ENCODE peak calls at places on chromosome 14, in six cellular contexts. One of them, this sample, is unnamed.

GRCh38 chr14:67798731-67799130 is 17.7 kb downstream of the ZFYVE26 start:
- DNase-seq in endothelial cell: no peak
- DNase-seq in Calu3: no peak
- DNase-seq in WTC11: no peak
- DNase-seq in A549: no peak
- DNase-seq in endothelial cell of umbilical vein: no peak
- DNase-seq in this sample: no peak

GRCh38 chr14:59267046-59267445 is 78.6 kb downstream of the DAAM1 start:
- DNase-seq in Calu3: no peak
- DNase-seq in A549: no peak
- DNase-seq in WTC11: no peak
- DNase-seq in endothelial cell of umbilical vein: no peak
- DNase-seq in endothelial cell: no peak
- DNase-seq in this sample: no peak

GRCh38 chr14:72825486-72825885 is 68.4 kb downstream of the DPF3 start:
- DNase-seq in endothelial cell: no peak
- DNase-seq in A549: no peak
- DNase-seq in WTC11: no peak
- DNase-seq in Calu3: no peak
- DNase-seq in endothelial cell of umbilical vein: no peak
- DNase-seq in this sample: no peak

GRCh38 chr14:49461529-49462401 is 124.4 kb downstream of the RPS29 start:
- DNase-seq in Calu3: peak
- DNase-seq in WTC11: peak
- DNase-seq in A549: peak
- DNase-seq in endothelial cell: peak
- DNase-seq in endothelial cell of umbilical vein: peak
- DNase-seq in this sample: peak

GRCh38 chr14:52356025-52356424 is 41.9 kb downstream of the PTGER2 start:
- DNase-seq in endothelial cell of umbilical vein: no peak
- DNase-seq in WTC11: no peak
- DNase-seq in Calu3: no peak
- DNase-seq in A549: peak
- DNase-seq in endothelial cell: no peak
- DNase-seq in this sample: no peak

GRCh38 chr14:90632868-90633267 is 183.4 kb downstream of the TTC7B start:
- DNase-seq in WTC11: no peak
- DNase-seq in endothelial cell: no peak
- DNase-seq in Calu3: no peak
- DNase-seq in A549: no peak
- DNase-seq in endothelial cell of umbilical vein: no peak
- DNase-seq in this sample: no peak

GRCh38 chr14:90419200-90419599 is 22.4 kb downstream of the CALM1 start:
- DNase-seq in A549: peak
- DNase-seq in Calu3: peak
- DNase-seq in endothelial cell of umbilical vein: peak
- DNase-seq in WTC11: no peak
- DNase-seq in endothelial cell: peak
- DNase-seq in this sample: peak

GRCh38 chr14:87133073-87133815 is 859.7 kb downstream of the GALC start:
- DNase-seq in endothelial cell of umbilical vein: no peak
- DNase-seq in WTC11: no peak
- DNase-seq in endothelial cell: no peak
- DNase-seq in A549: no peak
- DNase-seq in Calu3: no peak
- DNase-seq in this sample: no peak

GRCh38 chr14:37024166-37024565 is 148.2 kb downstream of the SLC25A21 start:
- DNase-seq in endothelial cell: no peak
- DNase-seq in WTC11: no peak
- DNase-seq in A549: peak
- DNase-seq in Calu3: no peak
- DNase-seq in endothelial cell of umbilical vein: no peak
- DNase-seq in this sample: no peak

GRCh38 chr14:26218858-26219257 is 379.0 kb downstream of the NOVA1 start:
- DNase-seq in endothelial cell of umbilical vein: no peak
- DNase-seq in WTC11: no peak
- DNase-seq in Calu3: no peak
- DNase-seq in endothelial cell: no peak
- DNase-seq in A549: no peak
- DNase-seq in this sample: no peak

GRCh38 chr14:79136437-79137430 is 966.6 kb downstream of the NRXN3 start:
- DNase-seq in endothelial cell: no peak
- DNase-seq in endothelial cell of umbilical vein: no peak
- DNase-seq in A549: no peak
- DNase-seq in WTC11: no peak
- DNase-seq in Calu3: no peak
- DNase-seq in this sample: no peak

GRCh38 chr14:89337912-89338311 is 79.1 kb downstream of the FOXN3 start:
- DNase-seq in Calu3: no peak
- DNase-seq in endothelial cell of umbilical vein: no peak
- DNase-seq in WTC11: no peak
- DNase-seq in A549: no peak
- DNase-seq in endothelial cell: no peak
- DNase-seq in this sample: no peak

GRCh38 chr14:104870368-104871144 is 5.5 kb downstream of the CEP170B start:
- DNase-seq in endothelial cell: peak
- DNase-seq in A549: no peak
- DNase-seq in endothelial cell of umbilical vein: no peak
- DNase-seq in Calu3: peak
- DNase-seq in WTC11: peak
- DNase-seq in this sample: peak

GRCh38 chr14:99575043-99576023 is 28.7 kb downstream of the CCDC85C start:
- DNase-seq in WTC11: no peak
- DNase-seq in endothelial cell of umbilical vein: no peak
- DNase-seq in A549: peak
- DNase-seq in endothelial cell: no peak
- DNase-seq in Calu3: peak
- DNase-seq in this sample: peak

GRCh38 chr14:59359451-59360124 is 105.6 kb downstream of the GPR135 start:
- DNase-seq in endothelial cell of umbilical vein: no peak
- DNase-seq in endothelial cell: no peak
- DNase-seq in WTC11: no peak
- DNase-seq in Calu3: no peak
- DNase-seq in A549: no peak
- DNase-seq in this sample: no peak

GRCh38 chr14:72081139-72081538 is 148.9 kb downstream of the RGS6 start:
- DNase-seq in WTC11: no peak
- DNase-seq in A549: no peak
- DNase-seq in endothelial cell of umbilical vein: no peak
- DNase-seq in Calu3: no peak
- DNase-seq in endothelial cell: no peak
- DNase-seq in this sample: no peak

GRCh38 chr14:23829736-23830474 is 123.7 kb upstream of the DHRS4 start:
- DNase-seq in endothelial cell of umbilical vein: peak
- DNase-seq in A549: peak
- DNase-seq in endothelial cell: no peak
- DNase-seq in WTC11: no peak
- DNase-seq in Calu3: peak
- DNase-seq in this sample: no peak

GRCh38 chr14:72466325-72466724 is 427.6 kb downstream of the DPF3 start:
- DNase-seq in A549: no peak
- DNase-seq in endothelial cell: no peak
- DNase-seq in Calu3: no peak
- DNase-seq in WTC11: no peak
- DNase-seq in endothelial cell of umbilical vein: no peak
- DNase-seq in this sample: no peak

GRCh38 chr14:54665938-54666337 is 99.0 kb downstream of the SAMD4A start:
- DNase-seq in endothelial cell of umbilical vein: no peak
- DNase-seq in endothelial cell: no peak
- DNase-seq in Calu3: no peak
- DNase-seq in WTC11: no peak
- DNase-seq in A549: no peak
- DNase-seq in this sample: no peak

GRCh38 chr14:106694638-106695393 is 1168.4 kb downstream of the TMEM121 start:
- DNase-seq in endothelial cell: no peak
- DNase-seq in Calu3: no peak
- DNase-seq in A549: peak
- DNase-seq in endothelial cell of umbilical vein: no peak
- DNase-seq in WTC11: no peak
- DNase-seq in this sample: no peak

GRCh38 chr14:71290960-71291466 is 383.8 kb downstream of the PCNX1 start:
- DNase-seq in endothelial cell of umbilical vein: peak
- DNase-seq in A549: peak
- DNase-seq in WTC11: no peak
- DNase-seq in Calu3: peak
- DNase-seq in endothelial cell: no peak
- DNase-seq in this sample: peak

GRCh38 chr14:99266181-99267178 is 5.5 kb downstream of the BCL11B start:
- DNase-seq in endothelial cell: peak
- DNase-seq in A549: peak
- DNase-seq in WTC11: peak
- DNase-seq in endothelial cell of umbilical vein: peak
- DNase-seq in Calu3: peak
- DNase-seq in this sample: peak

GRCh38 chr14:71107921-71108320 is 200.7 kb downstream of the PCNX1 start:
- DNase-seq in endothelial cell of umbilical vein: no peak
- DNase-seq in A549: no peak
- DNase-seq in endothelial cell: no peak
- DNase-seq in WTC11: no peak
- DNase-seq in Calu3: no peak
- DNase-seq in this sample: no peak

GRCh38 chr14:91399868-91400640 is 17.6 kb downstream of the CCDC88C start:
- DNase-seq in endothelial cell: no peak
- DNase-seq in WTC11: no peak
- DNase-seq in Calu3: no peak
- DNase-seq in A549: no peak
- DNase-seq in endothelial cell of umbilical vein: no peak
- DNase-seq in this sample: no peak

GRCh38 chr14:95318399-95318834 is 1.3 kb downstream of the CLMN start:
- DNase-seq in WTC11: no peak
- DNase-seq in Calu3: peak
- DNase-seq in endothelial cell: no peak
- DNase-seq in endothelial cell of umbilical vein: no peak
- DNase-seq in A549: no peak
- DNase-seq in this sample: no peak

DNA sequence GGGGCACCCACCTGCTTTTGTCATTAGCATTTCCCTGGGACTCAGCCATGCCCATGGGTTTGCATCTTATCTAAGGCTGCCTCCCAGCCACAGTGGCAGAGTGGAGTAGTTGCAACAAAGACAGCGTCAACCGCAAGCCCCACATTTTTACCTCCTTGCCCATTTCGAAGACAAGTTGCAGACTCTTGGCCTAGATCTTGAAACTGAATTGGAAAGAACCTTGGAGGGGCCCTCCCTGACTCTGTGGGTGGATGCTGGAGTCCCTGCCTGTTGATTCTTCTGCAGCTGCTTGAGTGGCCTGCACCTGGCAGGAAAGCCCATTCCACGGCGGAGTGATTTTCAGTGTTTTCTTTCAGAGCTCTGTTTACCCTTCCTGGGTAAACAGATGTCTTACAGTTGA is 309.0 kb downstream of the VRK1 start:
- DNase-seq in WTC11: no peak
- DNase-seq in A549: no peak
- DNase-seq in endothelial cell of umbilical vein: no peak
- DNase-seq in endothelial cell: no peak
- DNase-seq in Calu3: no peak
- DNase-seq in this sample: peak
- TF ChIP-seq CTCF in WTC11: no peak
- TF ChIP-seq CTCF in A549: no peak
- TF ChIP-seq CTCF in endothelial cell of umbilical vein: no peak
- TF ChIP-seq CTCF in endothelial cell: no peak
- TF ChIP-seq CTCF in Calu3: no peak
- TF ChIP-seq CTCF in this sample: no peak

DNA sequence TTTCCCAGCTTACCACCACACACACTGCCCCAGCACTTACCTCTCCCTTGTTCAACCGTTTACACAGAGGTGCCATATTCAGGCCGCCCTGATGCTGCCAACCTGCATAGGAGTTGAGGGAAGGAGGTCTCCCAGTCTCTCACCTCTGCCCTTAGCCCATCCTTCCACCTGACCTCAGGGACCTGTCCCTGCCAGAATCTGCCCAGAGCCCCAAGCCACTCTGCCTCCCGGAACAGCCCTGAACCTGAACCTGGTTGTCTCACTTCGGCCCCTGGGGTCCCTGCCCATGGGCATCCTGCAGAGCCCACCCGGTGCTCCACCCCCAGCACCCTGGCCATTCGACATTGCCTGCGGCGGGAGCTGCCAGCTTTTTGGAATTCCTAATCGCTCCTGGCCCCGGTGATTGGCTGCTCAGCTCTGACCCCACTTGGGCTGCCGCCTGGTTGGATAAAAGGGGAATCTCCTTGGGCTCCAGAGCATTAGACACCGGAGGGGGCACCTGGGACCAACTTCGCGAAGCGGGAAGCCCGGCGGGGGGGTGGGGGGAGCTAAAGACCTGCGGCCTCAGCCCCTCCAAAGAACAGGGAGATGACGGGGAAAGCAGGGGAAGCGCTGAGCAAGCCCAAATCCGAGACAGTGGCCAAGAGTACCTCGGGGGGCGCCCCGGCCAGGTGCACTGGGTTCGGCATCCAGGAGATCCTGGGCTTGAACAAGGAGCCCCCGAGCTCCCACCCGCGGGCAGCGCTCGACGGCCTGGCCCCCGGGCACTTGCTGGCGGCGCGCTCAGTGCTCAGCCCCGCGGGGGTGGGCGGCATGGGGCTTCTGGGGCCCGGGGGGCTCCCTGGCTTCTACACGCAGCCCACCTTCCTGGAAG is at the start of gene VSX2:
- DNase-seq in endothelial cell: no peak
- DNase-seq in A549: no peak
- DNase-seq in WTC11: peak
- DNase-seq in Calu3: no peak
- DNase-seq in endothelial cell of umbilical vein: no peak
- DNase-seq in this sample: no peak
- TF ChIP-seq CTCF in endothelial cell: no peak
- TF ChIP-seq CTCF in A549: no peak
- TF ChIP-seq CTCF in WTC11: no peak
- TF ChIP-seq CTCF in Calu3: no peak
- TF ChIP-seq CTCF in endothelial cell of umbilical vein: no peak
- TF ChIP-seq CTCF in this sample: no peak

GRCh38 chr14:60637490-60638452 is 11.5 kb downstream of the SIX1 start:
- DNase-seq in WTC11: peak
- DNase-seq in A549: no peak
- DNase-seq in endothelial cell: peak
- DNase-seq in Calu3: no peak
- DNase-seq in endothelial cell of umbilical vein: no peak
- DNase-seq in this sample: no peak
- TF ChIP-seq CTCF in WTC11: no peak
- TF ChIP-seq CTCF in A549: no peak
- TF ChIP-seq CTCF in endothelial cell: no peak
- TF ChIP-seq CTCF in Calu3: no peak
- TF ChIP-seq CTCF in endothelial cell of umbilical vein: no peak
- TF ChIP-seq CTCF in this sample: no peak

GRCh38 chr14:75793806-75794205 is 132.8 kb downstream of the TTLL5 start:
- DNase-seq in endothelial cell: no peak
- DNase-seq in A549: peak
- DNase-seq in WTC11: no peak
- DNase-seq in Calu3: no peak
- DNase-seq in endothelial cell of umbilical vein: no peak
- DNase-seq in this sample: no peak

DNA sequence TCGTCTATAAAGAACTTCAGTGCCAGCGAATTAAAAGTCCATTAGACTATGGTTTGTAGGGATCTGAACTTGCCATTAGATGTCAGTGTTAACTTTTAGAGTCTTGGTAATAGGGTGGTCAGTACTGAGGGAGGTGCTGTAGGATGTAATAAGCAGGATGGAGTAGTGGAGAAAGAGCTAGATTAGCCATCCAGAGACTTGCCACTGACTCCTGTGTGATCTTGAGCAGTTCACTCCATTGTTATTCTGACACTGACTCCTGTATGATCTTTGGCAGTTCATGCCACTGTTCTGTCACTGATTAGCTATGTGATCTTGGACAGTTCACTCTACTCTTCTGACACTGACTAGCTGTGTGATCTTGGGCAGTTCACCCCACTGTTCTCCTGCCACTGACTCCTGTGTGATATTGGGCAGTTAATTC is 133.6 kb downstream of the TTLL5 start:
- DNase-seq in A549: peak
- DNase-seq in endothelial cell: no peak
- DNase-seq in endothelial cell of umbilical vein: peak
- DNase-seq in WTC11: no peak
- DNase-seq in Calu3: no peak
- DNase-seq in this sample: no peak
- TF ChIP-seq CTCF in A549: peak
- TF ChIP-seq CTCF in endothelial cell: no peak
- TF ChIP-seq CTCF in endothelial cell of umbilical vein: no peak
- TF ChIP-seq CTCF in WTC11: no peak
- TF ChIP-seq CTCF in Calu3: no peak
- TF ChIP-seq CTCF in this sample: no peak

This sample was measured in thyroid gland.